ENCODE peak calls at places on chromosomes 16 and 17, in four cellular contexts. M is stimulated activated CD4-positive, alpha-beta T cell treated with anti-CD3 and anti-CD28 coated beads, Interleukin-4, amount 100 ng/mL, for 4 hours; Z is T-cell; F is AG09319. H is an unnamed sample.

GRCh38 chr17:5381542-5381941 is 37.9 kb downstream of the NUP88 start:
- DNase-seq in M (no peak), Z (no peak), F (no peak), H (no peak)

GRCh38 chr17:32015245-32016013 is 8.2 kb downstream of the LRRC37B start:
- DNase-seq in M (no peak), Z (no peak), F (no peak), H (no peak)

GRCh38 chr17:858941-859452 is 76.8 kb downstream of the MRM3 start:
- DNase-seq in M (no peak), Z (no peak), F (no peak), H (no peak)

GRCh38 chr17:40283662-40284061 is 4.0 kb upstream of the CDC6 start:
- DNase-seq in M (no peak), Z (no peak), F (peak; percentile 50), H (no peak)

GRCh38 chr17:35069311-35069710 is 5.8 kb upstream of the RFFL start:
- DNase-seq in M (no peak), Z (no peak), F (no peak), H (no peak)

GRCh38 chr16:51474414-51475091 is 323.5 kb upstream of the SALL1 start:
- DNase-seq in M (no peak), Z (no peak), F (no peak), H (no peak)

GRCh38 chr16:21028728-21029127 is 121.9 kb downstream of the DNAH3 start:
- DNase-seq in M (no peak), Z (no peak), F (no peak), H (no peak)

GRCh38 chr17:5605452-5605851 is 21.1 kb upstream of the NLRP1 start:
- DNase-seq in M (no peak), Z (no peak), F (no peak), H (no peak)

GRCh38 chr17:61849674-61850073 is 13.7 kb downstream of the BRIP1 start:
- DNase-seq in M (no peak), Z (no peak), F (no peak), H (no peak)

GRCh38 chr16:4675864-4676786 is 17.2 kb upstream of the NUDT16L1 start:
- DNase-seq in M (peak; percentile 53), Z (peak; percentile 63), F (no peak), H (no peak)

GRCh38 chr17:72705905-72706395 is 386.5 kb downstream of the SLC39A11 start:
- DNase-seq in M (no peak), Z (no peak), F (no peak), H (no peak)

GRCh38 chr16:1612320-1613111 is at the start of gene CRAMP1:
- DNase-seq in M (no peak), Z (no peak), F (no peak), H (no peak)

GRCh38 chr16:4303973-4304372 is 11.9 kb upstream of the GLIS2 start:
- DNase-seq in M (no peak), Z (no peak), F (no peak), H (no peak)

GRCh38 chr17:49218941-49219913 is 8.7 kb downstream of the ABI3 start:
- DNase-seq in M (peak; percentile 40), Z (peak; percentile 44), F (no peak), H (no peak)

GRCh38 chr17:43393944-43394482 is 4.8 kb upstream of the ARL4D start:
- DNase-seq in M (peak; percentile 81), Z (peak; percentile 85), F (peak; percentile 68), H (peak; percentile 88)

GRCh38 chr16:3665508-3665907 is 11.0 kb downstream of the DNASE1 start:
- DNase-seq in M (peak; percentile 45), Z (peak; percentile 45), F (no peak), H (no peak)

GRCh38 chr17:56009795-56010715 is 143.2 kb upstream of the ANKFN1 start:
- DNase-seq in M (no peak), Z (no peak), F (no peak), H (no peak)

GRCh38 chr17:72119963-72120877 is 600 bp upstream of the SOX9 start:
- DNase-seq in M (no peak), Z (no peak), F (no peak), H (no peak)

GRCh38 chr17:81867123-81867951 is 3.8 kb downstream of the ARHGDIA start:
- DNase-seq in M (peak; percentile 4), Z (no peak), F (no peak), H (no peak)

H was measured in type B pancreatic cell.